ENCODE peak calls at places on chromosomes 5 and 9, in four cellular contexts. I is iPS DF 6.9, C is left ventricle myocardium inferior, G is body of pancreas. V is an unnamed sample. For H3K36me3, the result is how much of the 10 kb centered on the place peaks cover.

GRCh38 chr5:116810937-116811336 is 236.3 kb upstream of the SEMA6A start:
- DNase-seq in I (no peak), C (no peak), G (no peak), V (no peak)

GRCh38 chr5:123937230-123937629 is 425.3 kb downstream of the CSNK1G3 start:
- DNase-seq in I (peak), C (no peak), G (no peak), V (peak)

GRCh38 chr9:16784002-16784401 is 86.5 kb downstream of the BNC2 start:
- DNase-seq in I (no peak), C (no peak), G (no peak), V (no peak)

GRCh38 chr5:958701-959571 is 49.7 kb upstream of the NKD2 start:
- DNase-seq in I (no peak), C (no peak), G (peak), V (no peak)

GRCh38 chr5:78260771-78261170 is 33.7 kb downstream of the AP3B1 start:
- DNase-seq in I (no peak), C (no peak), G (no peak), V (no peak)

GRCh38 chr9:117234178-117234577 is 180.7 kb downstream of the ASTN2 start:
- DNase-seq in I (no peak), C (no peak), G (no peak), V (no peak)

GRCh38 chr9:69822091-69822750 is 1.6 kb downstream of the CFAP95 start:
- DNase-seq in I (no peak), C (no peak), G (no peak), V (no peak)

GRCh38 chr5:180860273-180860886 is 696 bp downstream of the ZFP62 start:
- DNase-seq in I (peak), C (peak), G (peak), V (peak)

GRCh38 chr5:149356391-149356790 is 1.5 kb upstream of the PCYOX1L start:
- DNase-seq in I (no peak), C (no peak), G (no peak), V (no peak)

GRCh38 chr5:44536650-44537260 is 147.5 kb upstream of the FGF10 start:
- DNase-seq in I (peak), C (no peak), G (peak), V (peak)

GRCh38 chr5:61449756-61450155 is 117.7 kb downstream of the ZSWIM6 start:
- DNase-seq in I (no peak), C (no peak), G (no peak), V (no peak)

GRCh38 chr5:168011096-168011495 is 280.3 kb upstream of the WWC1 start:
- DNase-seq in I (no peak), C (no peak), G (no peak), V (no peak)

GRCh38 chr5:144453753-144454152 is 283.1 kb downstream of the KCTD16 start:
- DNase-seq in I (no peak), C (no peak), G (no peak), V (no peak)

GRCh38 chr9:137919649-137920101 is 42.1 kb downstream of the CACNA1B start:
- DNase-seq in I (no peak), C (no peak), G (no peak), V (no peak)

GRCh38 chr5:143200781-143201398 is 202.6 kb downstream of the NR3C1 start:
- DNase-seq in I (no peak), C (peak), G (no peak), V (no peak)

GRCh38 chr9:119634036-119634435 is 264.8 kb upstream of the BRINP1 start:
- DNase-seq in I (no peak), C (no peak), G (no peak), V (no peak)

GRCh38 chr5:129177451-129177850 is 82.9 kb downstream of the ISOC1 start:
- DNase-seq in I (no peak), C (no peak), G (no peak), V (no peak)

GRCh38 chr9:7570107-7570720 is 229.4 kb downstream of the DMAC1 start:
- DNase-seq in I (peak), C (no peak), G (peak), V (peak)

GRCh38 chr5:67300321-67300720 is 103.7 kb upstream of the CD180 start:
- DNase-seq in I (no peak), C (no peak), G (no peak), V (no peak)

GRCh38 chr5:60516688-60517087 is 183.3 kb downstream of the DEPDC1B start:
- DNase-seq in I (no peak), C (no peak), G (no peak), V (no peak)

GRCh38 chr9:81879501-81879916 is 48.7 kb upstream of the SPATA31D4 start:
- DNase-seq in I (no peak), C (no peak), G (no peak), V (no peak)

GRCh38 chr9:84141762-84142370 is 161.3 kb downstream of the RMI1 start:
- DNase-seq in I (no peak), C (no peak), G (no peak), V (no peak)

GRCh38 chr9:69317081-69317480 is 7.9 kb upstream of the ENTREP1 start:
- DNase-seq in I (no peak), C (no peak), G (no peak), V (no peak)

GRCh38 chr5:54091416-54092130 is 218.8 kb downstream of the ARL15 start:
- DNase-seq in I (no peak), C (peak), G (no peak), V (no peak)

GRCh38 chr9:94869415-94869838 is 142.9 kb downstream of the AOPEP start:
- DNase-seq in I (no peak), C (no peak), G (no peak), V (no peak)

GRCh38 chr5:111070272-111071134 is 1.0 kb upstream of the TSLP start:
- DNase-seq in I (no peak), C (peak), G (peak), V (no peak)

GRCh38 chr5:28254846-28255245 is 1216.5 kb upstream of the CDH9 start:
- DNase-seq in I (no peak), C (no peak), G (no peak), V (no peak)

GRCh38 chr5:3301316-3301715 is 294.3 kb upstream of the IRX1 start:
- DNase-seq in I (no peak), C (no peak), G (no peak), V (no peak)

GRCh38 chr9:127920794-127921193 is 4.0 kb upstream of the ST6GALNAC4 start:
- DNase-seq in I (no peak), C (no peak), G (no peak), V (no peak)
- H3K27ac ChIP-seq in I (no peak), C (no peak), G (no peak), V (no peak)

GRCh38 chr5:126810983-126811382 is 34.0 kb downstream of the LMNB1 start:
- DNase-seq in I (no peak), C (no peak), G (no peak), V (no peak)
- H3K36me3 ChIP-seq in I (under half), C (under half), G (under half), V (half or more)

GRCh38 chr5:88883059-88883565 is at the start of gene MEF2C:
- DNase-seq in I (no peak), C (peak), G (peak), V (peak)
- H3K27ac ChIP-seq in I (no peak), C (peak), G (peak), V (peak)

GRCh38 chr9:128824911-128825310 is 4.7 kb downstream of the SPOUT1 start:
- DNase-seq in I (no peak), C (no peak), G (no peak), V (no peak)
- H3K36me3 ChIP-seq in I (under half), C (half or more), G (under half), V (half or more)

GRCh38 chr9:133168432-133168831 is 4.7 kb upstream of the GBGT1 start:
- DNase-seq in I (no peak), C (no peak), G (no peak), V (no peak)
- H3K27ac ChIP-seq in I (no peak), C (no peak), G (no peak), V (no peak)